ENCODE peak calls at places on chromosomes 13 and 19, in ten cellular contexts. One of them, this sample, is unnamed.

GRCh38 chr13:50214514-50214913 is 199.3 kb downstream of the KCNRG start:
- DNase-seq in Panc1: no peak
- DNase-seq in suprapubic skin: no peak
- DNase-seq in adrenal gland: no peak
- DNase-seq in keratinocyte: no peak
- DNase-seq in heart left ventricle: no peak
- DNase-seq in vagina: no peak
- DNase-seq in ascending aorta: no peak
- DNase-seq in colonic mucosa: no peak
- DNase-seq in tibial artery: no peak
- DNase-seq in this sample: no peak

GRCh38 chr13:83765796-83766195 is 116.5 kb downstream of the SLITRK1 start:
- DNase-seq in ascending aorta: no peak
- DNase-seq in vagina: no peak
- DNase-seq in colonic mucosa: no peak
- DNase-seq in Panc1: no peak
- DNase-seq in heart left ventricle: no peak
- DNase-seq in adrenal gland: no peak
- DNase-seq in keratinocyte: no peak
- DNase-seq in tibial artery: no peak
- DNase-seq in suprapubic skin: no peak
- DNase-seq in this sample: no peak

GRCh38 chr19:6718111-6718740 is 2.2 kb downstream of the C3 start:
- DNase-seq in vagina: no peak
- DNase-seq in tibial artery: no peak
- DNase-seq in adrenal gland: no peak
- DNase-seq in ascending aorta: no peak
- DNase-seq in heart left ventricle: no peak
- DNase-seq in Panc1: no peak
- DNase-seq in colonic mucosa: no peak
- DNase-seq in suprapubic skin: no peak
- DNase-seq in keratinocyte: no peak
- DNase-seq in this sample: no peak

GRCh38 chr19:10424011-10424637 is 3.8 kb downstream of the PDE4A start:
- DNase-seq in vagina: no peak
- DNase-seq in adrenal gland: peak; percentile 72
- DNase-seq in heart left ventricle: peak; percentile 79
- DNase-seq in suprapubic skin: peak; percentile 83
- DNase-seq in colonic mucosa: peak; percentile 88
- DNase-seq in keratinocyte: no peak
- DNase-seq in tibial artery: peak; percentile 82
- DNase-seq in Panc1: no peak
- DNase-seq in ascending aorta: peak; percentile 84
- DNase-seq in this sample: peak; percentile 67

GRCh38 chr13:111278711-111279110 is 41.7 kb upstream of the TEX29 start:
- DNase-seq in keratinocyte: no peak
- DNase-seq in ascending aorta: no peak
- DNase-seq in heart left ventricle: no peak
- DNase-seq in tibial artery: no peak
- DNase-seq in adrenal gland: no peak
- DNase-seq in colonic mucosa: no peak
- DNase-seq in Panc1: no peak
- DNase-seq in suprapubic skin: no peak
- DNase-seq in vagina: no peak
- DNase-seq in this sample: no peak

GRCh38 chr19:52670046-52670445 is 31.9 kb upstream of the ZNF83 start:
- DNase-seq in suprapubic skin: no peak
- DNase-seq in vagina: no peak
- DNase-seq in heart left ventricle: no peak
- DNase-seq in keratinocyte: peak; percentile 88
- DNase-seq in ascending aorta: no peak
- DNase-seq in colonic mucosa: no peak
- DNase-seq in Panc1: peak; percentile 53
- DNase-seq in adrenal gland: no peak
- DNase-seq in tibial artery: no peak
- DNase-seq in this sample: no peak

GRCh38 chr13:112756081-112756480 is 66.2 kb downstream of the ATP11A start:
- DNase-seq in suprapubic skin: no peak
- DNase-seq in colonic mucosa: no peak
- DNase-seq in vagina: no peak
- DNase-seq in ascending aorta: no peak
- DNase-seq in Panc1: no peak
- DNase-seq in adrenal gland: no peak
- DNase-seq in keratinocyte: no peak
- DNase-seq in tibial artery: no peak
- DNase-seq in heart left ventricle: no peak
- DNase-seq in this sample: no peak

GRCh38 chr13:113973218-113974164 is at the start of gene C13orf46:
- DNase-seq in heart left ventricle: no peak
- DNase-seq in vagina: no peak
- DNase-seq in keratinocyte: no peak
- DNase-seq in suprapubic skin: peak; percentile 62
- DNase-seq in colonic mucosa: no peak
- DNase-seq in Panc1: no peak
- DNase-seq in tibial artery: peak; percentile 56
- DNase-seq in ascending aorta: no peak
- DNase-seq in adrenal gland: peak; percentile 8
- DNase-seq in this sample: no peak

GRCh38 chr13:44523176-44524017 is 52.7 kb downstream of the TSC22D1 start:
- DNase-seq in tibial artery: no peak
- DNase-seq in suprapubic skin: no peak
- DNase-seq in keratinocyte: peak; percentile 68
- DNase-seq in adrenal gland: no peak
- DNase-seq in heart left ventricle: no peak
- DNase-seq in ascending aorta: no peak
- DNase-seq in Panc1: no peak
- DNase-seq in vagina: no peak
- DNase-seq in colonic mucosa: no peak
- DNase-seq in this sample: peak; percentile 59

GRCh38 chr19:13665125-13665903 is 99.0 kb upstream of the MRI1 start:
- DNase-seq in colonic mucosa: peak; percentile 42
- DNase-seq in suprapubic skin: no peak
- DNase-seq in vagina: no peak
- DNase-seq in Panc1: no peak
- DNase-seq in ascending aorta: no peak
- DNase-seq in adrenal gland: no peak
- DNase-seq in tibial artery: no peak
- DNase-seq in keratinocyte: no peak
- DNase-seq in heart left ventricle: no peak
- DNase-seq in this sample: no peak

GRCh38 chr13:36736119-36736726 is 62.4 kb downstream of the SERTM1 start:
- DNase-seq in colonic mucosa: peak; percentile 31
- DNase-seq in Panc1: peak; percentile 13
- DNase-seq in tibial artery: no peak
- DNase-seq in suprapubic skin: no peak
- DNase-seq in heart left ventricle: peak; percentile 24
- DNase-seq in keratinocyte: peak; percentile 4
- DNase-seq in adrenal gland: peak; percentile 43
- DNase-seq in ascending aorta: no peak
- DNase-seq in vagina: no peak
- DNase-seq in this sample: peak; percentile 45

GRCh38 chr13:52849727-52850395 is 1.4 kb upstream of the PCDH8 start:
- DNase-seq in ascending aorta: no peak
- DNase-seq in adrenal gland: no peak
- DNase-seq in vagina: no peak
- DNase-seq in keratinocyte: no peak
- DNase-seq in Panc1: no peak
- DNase-seq in suprapubic skin: no peak
- DNase-seq in heart left ventricle: no peak
- DNase-seq in tibial artery: no peak
- DNase-seq in colonic mucosa: no peak
- DNase-seq in this sample: no peak

GRCh38 chr13:52852444-52852843 is 4.0 kb upstream of the PCDH8 start:
- DNase-seq in keratinocyte: no peak
- DNase-seq in ascending aorta: no peak
- DNase-seq in tibial artery: no peak
- DNase-seq in Panc1: no peak
- DNase-seq in vagina: no peak
- DNase-seq in suprapubic skin: no peak
- DNase-seq in colonic mucosa: no peak
- DNase-seq in adrenal gland: no peak
- DNase-seq in heart left ventricle: no peak
- DNase-seq in this sample: no peak

GRCh38 chr13:52851153-52851962 is 2.9 kb upstream of the PCDH8 start:
- DNase-seq in suprapubic skin: no peak
- DNase-seq in tibial artery: no peak
- DNase-seq in keratinocyte: no peak
- DNase-seq in Panc1: no peak
- DNase-seq in colonic mucosa: peak; percentile 44
- DNase-seq in adrenal gland: no peak
- DNase-seq in ascending aorta: no peak
- DNase-seq in vagina: no peak
- DNase-seq in heart left ventricle: peak; percentile 29
- DNase-seq in this sample: no peak

GRCh38 chr13:52848455-52849190 is at the start of gene PCDH8:
- DNase-seq in ascending aorta: no peak
- DNase-seq in suprapubic skin: no peak
- DNase-seq in colonic mucosa: no peak
- DNase-seq in vagina: no peak
- DNase-seq in Panc1: no peak
- DNase-seq in adrenal gland: no peak
- DNase-seq in keratinocyte: no peak
- DNase-seq in heart left ventricle: no peak
- DNase-seq in tibial artery: no peak
- DNase-seq in this sample: no peak

GRCh38 chr13:52850396-52851152 is 2.1 kb upstream of the PCDH8 start:
- DNase-seq in vagina: no peak
- DNase-seq in heart left ventricle: peak; percentile 71
- DNase-seq in keratinocyte: no peak
- DNase-seq in ascending aorta: peak; percentile 73
- DNase-seq in suprapubic skin: no peak
- DNase-seq in Panc1: no peak
- DNase-seq in adrenal gland: peak; percentile 68
- DNase-seq in colonic mucosa: peak; percentile 79
- DNase-seq in tibial artery: peak; percentile 71
- DNase-seq in this sample: no peak
- TF ChIP-seq CTCF in vagina: no peak
- TF ChIP-seq CTCF in heart left ventricle: no peak
- TF ChIP-seq CTCF in keratinocyte: no peak
- TF ChIP-seq CTCF in ascending aorta: no peak
- TF ChIP-seq CTCF in suprapubic skin: no peak
- TF ChIP-seq CTCF in Panc1: peak; percentile 59
- TF ChIP-seq CTCF in adrenal gland: no peak
- TF ChIP-seq CTCF in colonic mucosa: no peak
- TF ChIP-seq CTCF in tibial artery: no peak
- TF ChIP-seq CTCF in this sample: peak; percentile 12

DNA sequence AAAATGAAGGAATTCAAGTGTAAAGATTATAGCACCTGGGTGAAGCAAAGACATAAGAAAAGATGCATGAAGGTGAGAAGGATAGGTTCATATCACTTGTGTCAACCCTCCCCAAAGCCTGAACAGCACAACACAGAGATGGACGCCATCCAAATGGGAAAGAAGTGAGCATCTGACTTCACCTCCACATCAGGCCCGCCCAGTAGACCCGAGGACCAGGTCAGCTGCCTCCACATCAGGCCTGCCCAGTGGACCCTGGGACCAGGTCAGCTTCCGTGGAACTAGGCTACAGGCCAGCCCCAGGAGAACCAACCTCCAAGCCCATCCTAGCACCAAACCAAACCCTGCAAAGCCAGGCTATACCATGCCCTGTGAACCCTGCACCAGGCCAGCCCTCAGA is 862.9 kb downstream of the UQCRFS1 start:
- DNase-seq in tibial artery: no peak
- DNase-seq in adrenal gland: no peak
- DNase-seq in Panc1: no peak
- DNase-seq in vagina: no peak
- DNase-seq in colonic mucosa: no peak
- DNase-seq in ascending aorta: no peak
- DNase-seq in heart left ventricle: no peak
- DNase-seq in suprapubic skin: no peak
- DNase-seq in keratinocyte: no peak
- DNase-seq in this sample: no peak
- H3K27ac ChIP-seq in tibial artery: no peak overlapping the region
- H3K27ac ChIP-seq in adrenal gland: no peak overlapping the region
- H3K27ac ChIP-seq in Panc1: no peak overlapping the region
- H3K27ac ChIP-seq in vagina: no peak overlapping the region
- H3K27ac ChIP-seq in colonic mucosa: no peak overlapping the region
- H3K27ac ChIP-seq in ascending aorta: no peak overlapping the region
- H3K27ac ChIP-seq in heart left ventricle: no peak overlapping the region
- H3K27ac ChIP-seq in suprapubic skin: no peak overlapping the region
- H3K27ac ChIP-seq in keratinocyte: no peak overlapping the region
- H3K27ac ChIP-seq in this sample: no peak overlapping the region

GRCh38 chr19:45682117-45682516 is 9.6 kb downstream of the SNRPD2 start:
- DNase-seq in vagina: no peak
- DNase-seq in adrenal gland: no peak
- DNase-seq in colonic mucosa: no peak
- DNase-seq in heart left ventricle: no peak
- DNase-seq in keratinocyte: no peak
- DNase-seq in Panc1: no peak
- DNase-seq in suprapubic skin: no peak
- DNase-seq in tibial artery: no peak
- DNase-seq in ascending aorta: no peak
- DNase-seq in this sample: no peak
- H3K4me3 ChIP-seq in vagina: no peak overlapping the region
- H3K4me3 ChIP-seq in adrenal gland: peak overlapping the region; percentile 56
- H3K4me3 ChIP-seq in colonic mucosa: no peak overlapping the region
- H3K4me3 ChIP-seq in heart left ventricle: no peak overlapping the region
- H3K4me3 ChIP-seq in keratinocyte: no peak overlapping the region
- H3K4me3 ChIP-seq in Panc1: no peak overlapping the region
- H3K4me3 ChIP-seq in suprapubic skin: no peak overlapping the region
- H3K4me3 ChIP-seq in tibial artery: peak overlapping the region; percentile 54
- H3K4me3 ChIP-seq in ascending aorta: no peak overlapping the region
- H3K4me3 ChIP-seq in this sample: no peak overlapping the region

GRCh38 chr13:43133792-43134191 is 110.4 kb downstream of the DNAJC15 start:
- DNase-seq in ascending aorta: no peak
- DNase-seq in colonic mucosa: no peak
- DNase-seq in vagina: no peak
- DNase-seq in Panc1: no peak
- DNase-seq in keratinocyte: no peak
- DNase-seq in adrenal gland: no peak
- DNase-seq in heart left ventricle: no peak
- DNase-seq in tibial artery: no peak
- DNase-seq in suprapubic skin: no peak
- DNase-seq in this sample: no peak

GRCh38 chr13:43132911-43133310 is 109.5 kb downstream of the DNAJC15 start:
- DNase-seq in keratinocyte: no peak
- DNase-seq in Panc1: no peak
- DNase-seq in tibial artery: no peak
- DNase-seq in adrenal gland: no peak
- DNase-seq in suprapubic skin: no peak
- DNase-seq in vagina: no peak
- DNase-seq in heart left ventricle: no peak
- DNase-seq in colonic mucosa: no peak
- DNase-seq in ascending aorta: no peak
- DNase-seq in this sample: no peak

GRCh38 chr13:43134896-43135295 is 111.5 kb downstream of the DNAJC15 start:
- DNase-seq in ascending aorta: no peak
- DNase-seq in Panc1: no peak
- DNase-seq in tibial artery: no peak
- DNase-seq in colonic mucosa: no peak
- DNase-seq in vagina: no peak
- DNase-seq in adrenal gland: no peak
- DNase-seq in suprapubic skin: no peak
- DNase-seq in heart left ventricle: no peak
- DNase-seq in keratinocyte: no peak
- DNase-seq in this sample: no peak

GRCh38 chr13:43129511-43130130 is 106.2 kb downstream of the DNAJC15 start:
- DNase-seq in heart left ventricle: no peak
- DNase-seq in ascending aorta: no peak
- DNase-seq in suprapubic skin: no peak
- DNase-seq in colonic mucosa: no peak
- DNase-seq in tibial artery: no peak
- DNase-seq in vagina: no peak
- DNase-seq in adrenal gland: no peak
- DNase-seq in keratinocyte: no peak
- DNase-seq in Panc1: no peak
- DNase-seq in this sample: no peak

GRCh38 chr13:43132228-43132627 is 108.8 kb downstream of the DNAJC15 start:
- DNase-seq in colonic mucosa: peak; percentile 25
- DNase-seq in tibial artery: no peak
- DNase-seq in suprapubic skin: no peak
- DNase-seq in adrenal gland: peak; percentile 48
- DNase-seq in heart left ventricle: no peak
- DNase-seq in Panc1: no peak
- DNase-seq in keratinocyte: peak; percentile 9
- DNase-seq in vagina: no peak
- DNase-seq in ascending aorta: no peak
- DNase-seq in this sample: peak; percentile 48
- TF ChIP-seq CTCF in colonic mucosa: no peak
- TF ChIP-seq CTCF in tibial artery: no peak
- TF ChIP-seq CTCF in suprapubic skin: no peak
- TF ChIP-seq CTCF in adrenal gland: peak; percentile 60
- TF ChIP-seq CTCF in heart left ventricle: peak; percentile 48
- TF ChIP-seq CTCF in Panc1: no peak
- TF ChIP-seq CTCF in keratinocyte: peak; percentile 73
- TF ChIP-seq CTCF in vagina: no peak
- TF ChIP-seq CTCF in ascending aorta: no peak
- TF ChIP-seq CTCF in this sample: peak; percentile 62

This sample was measured in brain microvascular endothelial cell.